ENCODE peak calls at places on chromosome 19, in nine cellular contexts. One of them, this sample, is unnamed.

GRCh38 chr19:17346109-17346671 is 8.8 kb downstream of the GTPBP3 start:
- DNase-seq in mesothelial cell of epicardium: no peak
- DNase-seq in H7: peak
- DNase-seq in stimulated activated CD8-positive, alpha-beta memory T cell treated with anti-CD3 and anti-CD28 coated beads, Interleukin-15, amount 100 ng/mL, for 1 hour: peak
- DNase-seq in stimulated activated CD4-positive, alpha-beta T cell treated with anti-CD3 and anti-CD28 coated beads, Interleukin-1b, Interleukin-23, amount 100 ng/mL, for 24 hours: peak
- DNase-seq in activated naive CD8-positive, alpha-beta T cell treated with anti-CD3 and anti-CD28 coated beads, Interleukin-2, amount 50 U/mL, for 24 hours: peak
- DNase-seq in hepatic stellate cell: peak
- DNase-seq in stimulated activated naive B cell treated with anti-CD40 and anti-IgM and Interleukin-4, amounts not matched to agents 10 μg/mL and 1 μg/mL and 100 μg/mL, for 72 hours: peak
- DNase-seq in fibroblast of pulmonary artery: peak
- DNase-seq in this sample: peak

GRCh38 chr19:15421726-15422260 is 3.0 kb upstream of the AKAP8L start:
- DNase-seq in activated naive CD8-positive, alpha-beta T cell treated with anti-CD3 and anti-CD28 coated beads, Interleukin-2, amount 50 U/mL, for 24 hours: no peak
- DNase-seq in mesothelial cell of epicardium: no peak
- DNase-seq in H7: no peak
- DNase-seq in stimulated activated CD4-positive, alpha-beta T cell treated with anti-CD3 and anti-CD28 coated beads, Interleukin-1b, Interleukin-23, amount 100 ng/mL, for 24 hours: no peak
- DNase-seq in stimulated activated naive B cell treated with anti-CD40 and anti-IgM and Interleukin-4, amounts not matched to agents 10 μg/mL and 1 μg/mL and 100 μg/mL, for 72 hours: no peak
- DNase-seq in stimulated activated CD8-positive, alpha-beta memory T cell treated with anti-CD3 and anti-CD28 coated beads, Interleukin-15, amount 100 ng/mL, for 1 hour: no peak
- DNase-seq in hepatic stellate cell: no peak
- DNase-seq in fibroblast of pulmonary artery: no peak
- DNase-seq in this sample: no peak

GRCh38 chr19:14496849-14497346 is 971 bp upstream of the GIPC1 start:
- DNase-seq in stimulated activated CD8-positive, alpha-beta memory T cell treated with anti-CD3 and anti-CD28 coated beads, Interleukin-15, amount 100 ng/mL, for 1 hour: no peak
- DNase-seq in stimulated activated CD4-positive, alpha-beta T cell treated with anti-CD3 and anti-CD28 coated beads, Interleukin-1b, Interleukin-23, amount 100 ng/mL, for 24 hours: no peak
- DNase-seq in activated naive CD8-positive, alpha-beta T cell treated with anti-CD3 and anti-CD28 coated beads, Interleukin-2, amount 50 U/mL, for 24 hours: no peak
- DNase-seq in fibroblast of pulmonary artery: no peak
- DNase-seq in H7: no peak
- DNase-seq in stimulated activated naive B cell treated with anti-CD40 and anti-IgM and Interleukin-4, amounts not matched to agents 10 μg/mL and 1 μg/mL and 100 μg/mL, for 72 hours: no peak
- DNase-seq in hepatic stellate cell: no peak
- DNase-seq in mesothelial cell of epicardium: no peak
- DNase-seq in this sample: no peak

GRCh38 chr19:384801-385169 is 24.2 kb downstream of the C2CD4C start:
- DNase-seq in fibroblast of pulmonary artery: no peak
- DNase-seq in activated naive CD8-positive, alpha-beta T cell treated with anti-CD3 and anti-CD28 coated beads, Interleukin-2, amount 50 U/mL, for 24 hours: no peak
- DNase-seq in H7: no peak
- DNase-seq in mesothelial cell of epicardium: no peak
- DNase-seq in hepatic stellate cell: no peak
- DNase-seq in stimulated activated CD4-positive, alpha-beta T cell treated with anti-CD3 and anti-CD28 coated beads, Interleukin-1b, Interleukin-23, amount 100 ng/mL, for 24 hours: no peak
- DNase-seq in stimulated activated CD8-positive, alpha-beta memory T cell treated with anti-CD3 and anti-CD28 coated beads, Interleukin-15, amount 100 ng/mL, for 1 hour: no peak
- DNase-seq in stimulated activated naive B cell treated with anti-CD40 and anti-IgM and Interleukin-4, amounts not matched to agents 10 μg/mL and 1 μg/mL and 100 μg/mL, for 72 hours: no peak
- DNase-seq in this sample: no peak

GRCh38 chr19:3094638-3095374 is 644 bp downstream of the GNA11 start:
- DNase-seq in mesothelial cell of epicardium: no peak
- DNase-seq in fibroblast of pulmonary artery: peak
- DNase-seq in stimulated activated naive B cell treated with anti-CD40 and anti-IgM and Interleukin-4, amounts not matched to agents 10 μg/mL and 1 μg/mL and 100 μg/mL, for 72 hours: peak
- DNase-seq in stimulated activated CD8-positive, alpha-beta memory T cell treated with anti-CD3 and anti-CD28 coated beads, Interleukin-15, amount 100 ng/mL, for 1 hour: no peak
- DNase-seq in activated naive CD8-positive, alpha-beta T cell treated with anti-CD3 and anti-CD28 coated beads, Interleukin-2, amount 50 U/mL, for 24 hours: peak
- DNase-seq in hepatic stellate cell: no peak
- DNase-seq in stimulated activated CD4-positive, alpha-beta T cell treated with anti-CD3 and anti-CD28 coated beads, Interleukin-1b, Interleukin-23, amount 100 ng/mL, for 24 hours: no peak
- DNase-seq in H7: no peak
- DNase-seq in this sample: no peak

GRCh38 chr19:35106291-35106583 is 9.4 kb upstream of the FXYD3 start:
- DNase-seq in fibroblast of pulmonary artery: no peak
- DNase-seq in mesothelial cell of epicardium: no peak
- DNase-seq in stimulated activated naive B cell treated with anti-CD40 and anti-IgM and Interleukin-4, amounts not matched to agents 10 μg/mL and 1 μg/mL and 100 μg/mL, for 72 hours: no peak
- DNase-seq in activated naive CD8-positive, alpha-beta T cell treated with anti-CD3 and anti-CD28 coated beads, Interleukin-2, amount 50 U/mL, for 24 hours: no peak
- DNase-seq in stimulated activated CD4-positive, alpha-beta T cell treated with anti-CD3 and anti-CD28 coated beads, Interleukin-1b, Interleukin-23, amount 100 ng/mL, for 24 hours: no peak
- DNase-seq in hepatic stellate cell: no peak
- DNase-seq in H7: no peak
- DNase-seq in stimulated activated CD8-positive, alpha-beta memory T cell treated with anti-CD3 and anti-CD28 coated beads, Interleukin-15, amount 100 ng/mL, for 1 hour: no peak
- DNase-seq in this sample: no peak

GRCh38 chr19:49073514-49074378 is 1.2 kb upstream of the KCNA7 start:
- DNase-seq in stimulated activated CD8-positive, alpha-beta memory T cell treated with anti-CD3 and anti-CD28 coated beads, Interleukin-15, amount 100 ng/mL, for 1 hour: no peak
- DNase-seq in activated naive CD8-positive, alpha-beta T cell treated with anti-CD3 and anti-CD28 coated beads, Interleukin-2, amount 50 U/mL, for 24 hours: no peak
- DNase-seq in H7: peak
- DNase-seq in stimulated activated CD4-positive, alpha-beta T cell treated with anti-CD3 and anti-CD28 coated beads, Interleukin-1b, Interleukin-23, amount 100 ng/mL, for 24 hours: no peak
- DNase-seq in hepatic stellate cell: no peak
- DNase-seq in mesothelial cell of epicardium: no peak
- DNase-seq in stimulated activated naive B cell treated with anti-CD40 and anti-IgM and Interleukin-4, amounts not matched to agents 10 μg/mL and 1 μg/mL and 100 μg/mL, for 72 hours: no peak
- DNase-seq in fibroblast of pulmonary artery: no peak
- DNase-seq in this sample: no peak

GRCh38 chr19:14366529-14366928 is 14.7 kb upstream of the ADGRE5 start:
- DNase-seq in stimulated activated naive B cell treated with anti-CD40 and anti-IgM and Interleukin-4, amounts not matched to agents 10 μg/mL and 1 μg/mL and 100 μg/mL, for 72 hours: peak
- DNase-seq in stimulated activated CD8-positive, alpha-beta memory T cell treated with anti-CD3 and anti-CD28 coated beads, Interleukin-15, amount 100 ng/mL, for 1 hour: peak
- DNase-seq in activated naive CD8-positive, alpha-beta T cell treated with anti-CD3 and anti-CD28 coated beads, Interleukin-2, amount 50 U/mL, for 24 hours: peak
- DNase-seq in mesothelial cell of epicardium: peak
- DNase-seq in H7: peak
- DNase-seq in fibroblast of pulmonary artery: peak
- DNase-seq in hepatic stellate cell: peak
- DNase-seq in stimulated activated CD4-positive, alpha-beta T cell treated with anti-CD3 and anti-CD28 coated beads, Interleukin-1b, Interleukin-23, amount 100 ng/mL, for 24 hours: no peak
- DNase-seq in this sample: peak

GRCh38 chr19:10471909-10472308 is 31.2 kb downstream of the KEAP1 start:
- DNase-seq in stimulated activated CD4-positive, alpha-beta T cell treated with anti-CD3 and anti-CD28 coated beads, Interleukin-1b, Interleukin-23, amount 100 ng/mL, for 24 hours: no peak
- DNase-seq in fibroblast of pulmonary artery: peak
- DNase-seq in hepatic stellate cell: no peak
- DNase-seq in stimulated activated CD8-positive, alpha-beta memory T cell treated with anti-CD3 and anti-CD28 coated beads, Interleukin-15, amount 100 ng/mL, for 1 hour: no peak
- DNase-seq in H7: no peak
- DNase-seq in activated naive CD8-positive, alpha-beta T cell treated with anti-CD3 and anti-CD28 coated beads, Interleukin-2, amount 50 U/mL, for 24 hours: no peak
- DNase-seq in stimulated activated naive B cell treated with anti-CD40 and anti-IgM and Interleukin-4, amounts not matched to agents 10 μg/mL and 1 μg/mL and 100 μg/mL, for 72 hours: no peak
- DNase-seq in mesothelial cell of epicardium: no peak
- DNase-seq in this sample: no peak

GRCh38 chr19:12034196-12034595 is 1.3 kb downstream of the ZNF433 start:
- DNase-seq in stimulated activated CD8-positive, alpha-beta memory T cell treated with anti-CD3 and anti-CD28 coated beads, Interleukin-15, amount 100 ng/mL, for 1 hour: no peak
- DNase-seq in mesothelial cell of epicardium: no peak
- DNase-seq in H7: no peak
- DNase-seq in stimulated activated CD4-positive, alpha-beta T cell treated with anti-CD3 and anti-CD28 coated beads, Interleukin-1b, Interleukin-23, amount 100 ng/mL, for 24 hours: no peak
- DNase-seq in fibroblast of pulmonary artery: no peak
- DNase-seq in stimulated activated naive B cell treated with anti-CD40 and anti-IgM and Interleukin-4, amounts not matched to agents 10 μg/mL and 1 μg/mL and 100 μg/mL, for 72 hours: no peak
- DNase-seq in hepatic stellate cell: no peak
- DNase-seq in activated naive CD8-positive, alpha-beta T cell treated with anti-CD3 and anti-CD28 coated beads, Interleukin-2, amount 50 U/mL, for 24 hours: no peak
- DNase-seq in this sample: no peak

GRCh38 chr19:30131246-30131645 is 189.2 kb downstream of the URI1 start:
- DNase-seq in stimulated activated naive B cell treated with anti-CD40 and anti-IgM and Interleukin-4, amounts not matched to agents 10 μg/mL and 1 μg/mL and 100 μg/mL, for 72 hours: no peak
- DNase-seq in mesothelial cell of epicardium: no peak
- DNase-seq in H7: no peak
- DNase-seq in fibroblast of pulmonary artery: no peak
- DNase-seq in activated naive CD8-positive, alpha-beta T cell treated with anti-CD3 and anti-CD28 coated beads, Interleukin-2, amount 50 U/mL, for 24 hours: no peak
- DNase-seq in hepatic stellate cell: no peak
- DNase-seq in stimulated activated CD4-positive, alpha-beta T cell treated with anti-CD3 and anti-CD28 coated beads, Interleukin-1b, Interleukin-23, amount 100 ng/mL, for 24 hours: no peak
- DNase-seq in stimulated activated CD8-positive, alpha-beta memory T cell treated with anti-CD3 and anti-CD28 coated beads, Interleukin-15, amount 100 ng/mL, for 1 hour: no peak
- DNase-seq in this sample: no peak

GRCh38 chr19:3834349-3835054 is 34.3 kb downstream of the ZFR2 start:
- DNase-seq in stimulated activated CD4-positive, alpha-beta T cell treated with anti-CD3 and anti-CD28 coated beads, Interleukin-1b, Interleukin-23, amount 100 ng/mL, for 24 hours: no peak
- DNase-seq in stimulated activated naive B cell treated with anti-CD40 and anti-IgM and Interleukin-4, amounts not matched to agents 10 μg/mL and 1 μg/mL and 100 μg/mL, for 72 hours: no peak
- DNase-seq in mesothelial cell of epicardium: no peak
- DNase-seq in stimulated activated CD8-positive, alpha-beta memory T cell treated with anti-CD3 and anti-CD28 coated beads, Interleukin-15, amount 100 ng/mL, for 1 hour: no peak
- DNase-seq in hepatic stellate cell: no peak
- DNase-seq in fibroblast of pulmonary artery: no peak
- DNase-seq in activated naive CD8-positive, alpha-beta T cell treated with anti-CD3 and anti-CD28 coated beads, Interleukin-2, amount 50 U/mL, for 24 hours: no peak
- DNase-seq in H7: peak
- DNase-seq in this sample: no peak

GRCh38 chr19:32421589-32422361 is 16.2 kb downstream of the DPY19L3 start:
- DNase-seq in H7: no peak
- DNase-seq in stimulated activated naive B cell treated with anti-CD40 and anti-IgM and Interleukin-4, amounts not matched to agents 10 μg/mL and 1 μg/mL and 100 μg/mL, for 72 hours: no peak
- DNase-seq in stimulated activated CD4-positive, alpha-beta T cell treated with anti-CD3 and anti-CD28 coated beads, Interleukin-1b, Interleukin-23, amount 100 ng/mL, for 24 hours: no peak
- DNase-seq in mesothelial cell of epicardium: no peak
- DNase-seq in activated naive CD8-positive, alpha-beta T cell treated with anti-CD3 and anti-CD28 coated beads, Interleukin-2, amount 50 U/mL, for 24 hours: no peak
- DNase-seq in stimulated activated CD8-positive, alpha-beta memory T cell treated with anti-CD3 and anti-CD28 coated beads, Interleukin-15, amount 100 ng/mL, for 1 hour: no peak
- DNase-seq in fibroblast of pulmonary artery: peak
- DNase-seq in hepatic stellate cell: no peak
- DNase-seq in this sample: no peak

GRCh38 chr19:12828494-12828893 is 5.9 kb downstream of the RTBDN start:
- DNase-seq in hepatic stellate cell: no peak
- DNase-seq in stimulated activated CD8-positive, alpha-beta memory T cell treated with anti-CD3 and anti-CD28 coated beads, Interleukin-15, amount 100 ng/mL, for 1 hour: no peak
- DNase-seq in activated naive CD8-positive, alpha-beta T cell treated with anti-CD3 and anti-CD28 coated beads, Interleukin-2, amount 50 U/mL, for 24 hours: peak
- DNase-seq in stimulated activated naive B cell treated with anti-CD40 and anti-IgM and Interleukin-4, amounts not matched to agents 10 μg/mL and 1 μg/mL and 100 μg/mL, for 72 hours: no peak
- DNase-seq in mesothelial cell of epicardium: no peak
- DNase-seq in stimulated activated CD4-positive, alpha-beta T cell treated with anti-CD3 and anti-CD28 coated beads, Interleukin-1b, Interleukin-23, amount 100 ng/mL, for 24 hours: no peak
- DNase-seq in H7: peak
- DNase-seq in fibroblast of pulmonary artery: peak
- DNase-seq in this sample: no peak

GRCh38 chr19:42282036-42282762 is 13.1 kb downstream of the CIC start:
- DNase-seq in activated naive CD8-positive, alpha-beta T cell treated with anti-CD3 and anti-CD28 coated beads, Interleukin-2, amount 50 U/mL, for 24 hours: peak
- DNase-seq in stimulated activated naive B cell treated with anti-CD40 and anti-IgM and Interleukin-4, amounts not matched to agents 10 μg/mL and 1 μg/mL and 100 μg/mL, for 72 hours: no peak
- DNase-seq in stimulated activated CD8-positive, alpha-beta memory T cell treated with anti-CD3 and anti-CD28 coated beads, Interleukin-15, amount 100 ng/mL, for 1 hour: no peak
- DNase-seq in fibroblast of pulmonary artery: no peak
- DNase-seq in stimulated activated CD4-positive, alpha-beta T cell treated with anti-CD3 and anti-CD28 coated beads, Interleukin-1b, Interleukin-23, amount 100 ng/mL, for 24 hours: no peak
- DNase-seq in hepatic stellate cell: no peak
- DNase-seq in H7: no peak
- DNase-seq in mesothelial cell of epicardium: no peak
- DNase-seq in this sample: no peak